ENCODE peak calls at places on chromosomes 1 and 21, in seven cellular contexts. P is HCT116, H is HepG2, R is K562, Q is H1, V is SK-N-SH, E is GM12878. L is an unnamed sample.
A peak's percentile ranks its signal among the peaks of the same experiment; 100 is the strongest.

GRCh38 chr1:3174487-3175247 is 105.7 kb downstream of the PRDM16 start:
- DNase-seq in P (no peak), H (no peak), R (no peak), Q (no peak), V (no peak), E (no peak), L (no peak)

GRCh38 chr1:40477680-40478057 is 579 bp downstream of the ZFP69 start:
- DNase-seq in P (no peak), H (no peak), R (no peak), Q (no peak), V (no peak), E (no peak), L (no peak)

GRCh38 chr1:67559222-67559700 is 125.7 kb upstream of the GADD45A start:
- DNase-seq in P (no peak), H (no peak), R (peak; percentile 63), Q (no peak), V (no peak), E (no peak), L (no peak)

GRCh38 chr1:84156210-84156621 is 12.1 kb downstream of the PRKACB start:
- DNase-seq in P (peak; percentile 97), H (no peak), R (no peak), Q (no peak), V (no peak), E (no peak), L (no peak)

GRCh38 chr1:48619529-48619928 is 147.5 kb upstream of the SPATA6 start:
- DNase-seq in P (peak; percentile 2), H (no peak), R (no peak), Q (peak; percentile 46), V (peak; percentile 26), E (no peak), L (no peak)

GRCh38 chr1:14570514-14570913 is 28.0 kb upstream of the KAZN start:
- DNase-seq in P (no peak), H (no peak), R (no peak), Q (no peak), V (no peak), E (no peak), L (no peak)

GRCh38 chr1:54811739-54812655 is 10.9 kb upstream of the TTC22 start:
- DNase-seq in P (no peak), H (no peak), R (no peak), Q (no peak), V (no peak), E (no peak), L (no peak)

GRCh38 chr1:60367522-60367921 is 294.0 kb upstream of the C1orf87 start:
- DNase-seq in P (no peak), H (no peak), R (no peak), Q (no peak), V (no peak), E (no peak), L (no peak)

GRCh38 chr1:158112994-158113758 is 67.5 kb upstream of the CD1D start:
- DNase-seq in P (no peak), H (no peak), R (no peak), Q (no peak), V (peak; percentile 59), E (no peak), L (no peak)

GRCh38 chr1:200710166-200710565 is 28.5 kb upstream of the CAMSAP2 start:
- DNase-seq in P (no peak), H (no peak), R (no peak), Q (no peak), V (no peak), E (no peak), L (no peak)

GRCh38 chr1:203065191-203065590 is 20.6 kb downstream of the MYOG start:
- DNase-seq in P (no peak), H (no peak), R (no peak), Q (no peak), V (no peak), E (no peak), L (no peak)

GRCh38 chr1:106276856-106277255 is 779.6 kb upstream of the PRMT6 start:
- DNase-seq in P (no peak), H (no peak), R (no peak), Q (no peak), V (no peak), E (no peak), L (no peak)

GRCh38 chr1:117754061-117754969 is 148.5 kb downstream of the TENT5C start:
- DNase-seq in P (peak; percentile 52), H (peak; percentile 50), R (peak; percentile 62), Q (peak; percentile 13), V (peak; percentile 61), E (no peak), L (peak; percentile 45)

GRCh38 chr1:21105807-21106206 is 70.9 kb downstream of the EIF4G3 start:
- DNase-seq in P (no peak), H (no peak), R (no peak), Q (no peak), V (no peak), E (no peak), L (no peak)

GRCh38 chr1:179883739-179884138 is 1.7 kb downstream of the TOR1AIP1 start:
- DNase-seq in P (no peak), H (peak; percentile 45), R (peak; percentile 35), Q (no peak), V (no peak), E (peak; percentile 56), L (no peak)

GRCh38 chr1:116405241-116406135 is 32.4 kb downstream of the ATP1A1 start:
- DNase-seq in P (no peak), H (no peak), R (no peak), Q (no peak), V (no peak), E (no peak), L (no peak)

GRCh38 chr1:48908606-48909005 is 131.9 kb upstream of the BEND5 start:
- DNase-seq in P (no peak), H (no peak), R (no peak), Q (no peak), V (no peak), E (no peak), L (no peak)

GRCh38 chr1:53132176-53132575 is 10.3 kb downstream of the SLC1A7 start:
- DNase-seq in P (no peak), H (no peak), R (no peak), Q (no peak), V (no peak), E (no peak), L (no peak)

GRCh38 chr1:184635347-184636155 is 119.1 kb downstream of the EDEM3 start:
- DNase-seq in P (no peak), H (no peak), R (no peak), Q (no peak), V (no peak), E (no peak), L (no peak)

GRCh38 chr1:86925742-86926141 is 11.3 kb downstream of the HS2ST1 start:
- DNase-seq in P (no peak), H (no peak), R (no peak), Q (no peak), V (no peak), E (no peak), L (no peak)

GRCh38 chr1:79859212-79859948 is 852.9 kb upstream of the ADGRL4 start:
- DNase-seq in P (no peak), H (no peak), R (no peak), Q (no peak), V (no peak), E (no peak), L (no peak)

GRCh38 chr1:19825298-19825697 is 10.2 kb upstream of the RNF186 start:
- DNase-seq in P (no peak), H (peak; percentile 25), R (no peak), Q (peak; percentile 36), V (no peak), E (no peak), L (no peak)

GRCh38 chr1:33025761-33026160 is 10.9 kb downstream of the AK2 start:
- DNase-seq in P (no peak), H (no peak), R (no peak), Q (no peak), V (no peak), E (no peak), L (no peak)

GRCh38 chr21:35450830-35451229 is 401.7 kb upstream of the RUNX1 start:
- DNase-seq in P (no peak), H (no peak), R (no peak), Q (no peak), V (no peak), E (no peak), L (no peak)

GRCh38 chr1:34926894-34927293 is 2.6 kb downstream of the DLGAP3 start:
- DNase-seq in P (no peak), H (no peak), R (no peak), Q (no peak), V (no peak), E (no peak), L (no peak)
- TF ChIP-seq JUND in P (no peak), H (no peak), R (no peak), Q (no peak), V (no peak), E (no peak), L (no peak)

DNA sequence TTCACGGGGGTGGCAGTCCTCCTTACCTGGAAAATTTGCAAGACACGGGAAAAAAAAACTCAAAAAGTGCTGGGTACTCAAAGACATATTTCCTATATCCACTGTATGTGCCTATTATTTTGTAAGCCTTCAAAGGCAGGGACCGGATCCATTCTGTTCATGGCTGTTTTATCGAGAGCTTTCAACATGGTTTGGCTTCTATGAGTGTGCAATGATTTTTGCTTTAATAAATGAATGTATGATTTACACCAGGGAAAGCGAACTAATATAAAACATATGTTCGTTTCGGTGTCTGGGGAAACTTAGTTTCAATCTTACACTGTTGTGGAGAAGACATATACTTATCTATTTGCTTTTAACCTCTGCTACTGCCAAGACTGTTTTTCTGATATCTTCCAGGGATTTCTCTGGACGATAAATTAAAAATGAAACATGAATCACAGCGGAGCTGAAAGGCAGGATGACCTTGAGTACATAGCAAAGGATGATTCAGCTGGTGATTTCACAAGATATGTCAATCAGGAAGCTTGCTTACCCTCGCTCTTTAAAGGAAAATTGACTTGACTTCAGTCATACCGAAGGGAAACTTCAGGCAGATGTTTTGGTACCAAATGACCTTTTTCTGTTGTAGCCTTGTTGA is 14.7 kb upstream of the CYYR1 start:
- DNase-seq in P (no peak), H (no peak), R (no peak), Q (no peak), V (peak; percentile 47), E (no peak), L (no peak)
- TF ChIP-seq JUND in P (no peak), H (no peak), R (no peak), Q (no peak), V (peak; percentile 87), E (no peak), L (no peak)

DNA sequence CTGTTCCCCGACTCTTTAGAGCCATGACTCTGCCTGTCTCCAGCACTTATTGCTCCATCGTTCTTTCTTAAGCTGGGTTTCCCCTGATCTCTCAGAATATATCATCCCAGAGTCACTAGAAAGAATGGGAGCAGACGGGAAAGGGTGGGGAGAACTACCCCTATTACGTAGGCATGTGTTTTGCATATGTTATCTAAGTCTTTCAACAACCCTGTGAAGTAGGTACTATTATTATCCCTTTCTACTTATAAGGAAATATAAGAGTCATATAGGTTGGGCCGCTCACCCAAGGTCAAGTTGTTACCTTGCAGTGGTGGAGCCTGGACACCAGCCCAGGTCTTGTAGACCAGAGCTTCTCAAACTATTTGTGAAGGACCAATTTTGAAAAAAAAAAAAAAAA is 38.7 kb downstream of the ELF3 start:
- DNase-seq in P (no peak), H (no peak), R (no peak), Q (no peak), V (no peak), E (no peak), L (no peak)
- TF ChIP-seq JUND in P (no peak), H (no peak), R (no peak), Q (no peak), V (no peak), E (no peak), L (no peak)

DNA sequence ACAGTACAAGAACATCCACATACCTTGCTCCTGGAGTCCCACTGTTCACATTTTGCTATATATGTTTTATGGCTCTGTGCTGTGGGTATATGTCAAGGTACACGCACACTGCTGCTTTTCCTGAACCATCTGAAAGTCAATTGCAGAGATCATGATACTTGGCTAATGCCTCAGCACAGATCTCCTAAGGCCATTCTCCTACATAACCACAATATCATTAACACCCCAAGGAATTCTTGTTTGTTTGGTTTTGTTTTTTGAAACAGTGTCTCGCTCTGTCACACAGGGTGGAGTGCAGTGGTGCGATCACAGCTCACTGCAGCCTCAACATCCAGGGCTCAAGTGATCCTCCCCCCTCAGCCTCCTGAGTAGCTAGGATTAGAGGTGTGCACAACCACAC is 16.0 kb downstream of the CTNNBIP1 start:
- DNase-seq in P (no peak), H (no peak), R (no peak), Q (no peak), V (no peak), E (no peak), L (peak; percentile 45)
- TF ChIP-seq JUND in P (no peak), H (no peak), R (no peak), Q (no peak), V (no peak), E (no peak), L (no peak)